ENCODE peak calls at places on chromosome 5, in eight cellular contexts. D is left ventricle myocardium inferior; E is left lung; L is IMR-90; C is CD8-positive, alpha-beta memory T cell; N is aorta; G is kidney; R is RWPE2. K is an unnamed sample.
A peak's percentile ranks its signal among the peaks of the same experiment; 100 is the strongest.

GRCh38 chr5:141359790-141360426 is at the start of gene PCDHGB2:
- DNase-seq in D (no peak), E (no peak), L (peak; percentile 64), C (peak; percentile 22), N (peak; percentile 58), G (no peak), R (no peak), K (peak; percentile 24)

GRCh38 chr5:172559004-172559932 is 81.8 kb upstream of the NEURL1B start:
- DNase-seq in D (peak; percentile 71), E (peak; percentile 57), L (peak; percentile 89), C (no peak), N (peak; percentile 74), G (peak; percentile 88), R (no peak), K (no peak)

GRCh38 chr5:157342822-157343402 is 77.0 kb downstream of the CYFIP2 start:
- DNase-seq in D (no peak), E (no peak), L (no peak), C (no peak), N (no peak), G (no peak), R (no peak), K (no peak)

GRCh38 chr5:44396312-44396711 is 7.1 kb upstream of the FGF10 start:
- DNase-seq in D (no peak), E (no peak), L (no peak), C (no peak), N (no peak), G (no peak), R (no peak), K (no peak)

GRCh38 chr5:107157811-107158210 is 512.9 kb downstream of the EFNA5 start:
- DNase-seq in D (no peak), E (no peak), L (no peak), C (no peak), N (no peak), G (no peak), R (no peak), K (no peak)

GRCh38 chr5:36644727-36645126 is 38.3 kb downstream of the SLC1A3 start:
- DNase-seq in D (no peak), E (no peak), L (no peak), C (no peak), N (no peak), G (no peak), R (no peak), K (no peak)

GRCh38 chr5:119752921-119753886 is 123.8 kb downstream of the FAM170A start:
- DNase-seq in D (no peak), E (no peak), L (no peak), C (no peak), N (no peak), G (peak; percentile 28), R (no peak), K (peak; percentile 27)

GRCh38 chr5:85972539-85972938 is 645.2 kb upstream of the COX7C start:
- DNase-seq in D (no peak), E (no peak), L (no peak), C (no peak), N (no peak), G (no peak), R (no peak), K (no peak)

GRCh38 chr5:150347003-150347402 is 10.5 kb upstream of the TCOF1 start:
- DNase-seq in D (no peak), E (no peak), L (no peak), C (no peak), N (no peak), G (no peak), R (no peak), K (no peak)

GRCh38 chr5:96149546-96149945 is 187.9 kb upstream of the ELL2 start:
- DNase-seq in D (no peak), E (no peak), L (peak; percentile 62), C (no peak), N (no peak), G (no peak), R (no peak), K (no peak)

GRCh38 chr5:142053434-142054253 is 40.8 kb upstream of the GNPDA1 start:
- DNase-seq in D (no peak), E (no peak), L (peak; percentile 43), C (no peak), N (no peak), G (no peak), R (no peak), K (no peak)

GRCh38 chr5:318341-318897 is 3.1 kb upstream of the AHRR start:
- DNase-seq in D (no peak), E (no peak), L (peak; percentile 46), C (no peak), N (no peak), G (no peak), R (peak; percentile 68), K (no peak)

GRCh38 chr5:150630459-150631325 is 9.8 kb upstream of the SYNPO start:
- DNase-seq in D (peak; percentile 85), E (no peak), L (no peak), C (no peak), N (no peak), G (no peak), R (no peak), K (no peak)

GRCh38 chr5:59069438-59070079 is 486.7 kb downstream of the RAB3C start:
- DNase-seq in D (no peak), E (no peak), L (peak; percentile 98), C (no peak), N (no peak), G (no peak), R (no peak), K (no peak)

GRCh38 chr5:62271870-62272269 is 34.1 kb upstream of the KIF2A start:
- DNase-seq in D (no peak), E (no peak), L (no peak), C (no peak), N (no peak), G (no peak), R (no peak), K (no peak)

GRCh38 chr5:55564716-55565115 is 30.0 kb upstream of the PLPP1 start:
- DNase-seq in D (no peak), E (no peak), L (no peak), C (no peak), N (no peak), G (no peak), R (no peak), K (no peak)

GRCh38 chr5:63401434-63402046 is 560.7 kb downstream of the HTR1A start:
- DNase-seq in D (peak; percentile 37), E (peak; percentile 35), L (peak; percentile 8), C (no peak), N (peak; percentile 79), G (no peak), R (no peak), K (peak; percentile 32)

GRCh38 chr5:126972062-126972895 is 58.1 kb downstream of the MARCHF3 start:
- DNase-seq in D (no peak), E (no peak), L (no peak), C (peak; percentile 32), N (no peak), G (no peak), R (no peak), K (peak; percentile 18)

GRCh38 chr5:115297043-115297442 is 589 bp upstream of the CCDC112 start:
- DNase-seq in D (no peak), E (no peak), L (no peak), C (no peak), N (no peak), G (no peak), R (no peak), K (no peak)

DNA sequence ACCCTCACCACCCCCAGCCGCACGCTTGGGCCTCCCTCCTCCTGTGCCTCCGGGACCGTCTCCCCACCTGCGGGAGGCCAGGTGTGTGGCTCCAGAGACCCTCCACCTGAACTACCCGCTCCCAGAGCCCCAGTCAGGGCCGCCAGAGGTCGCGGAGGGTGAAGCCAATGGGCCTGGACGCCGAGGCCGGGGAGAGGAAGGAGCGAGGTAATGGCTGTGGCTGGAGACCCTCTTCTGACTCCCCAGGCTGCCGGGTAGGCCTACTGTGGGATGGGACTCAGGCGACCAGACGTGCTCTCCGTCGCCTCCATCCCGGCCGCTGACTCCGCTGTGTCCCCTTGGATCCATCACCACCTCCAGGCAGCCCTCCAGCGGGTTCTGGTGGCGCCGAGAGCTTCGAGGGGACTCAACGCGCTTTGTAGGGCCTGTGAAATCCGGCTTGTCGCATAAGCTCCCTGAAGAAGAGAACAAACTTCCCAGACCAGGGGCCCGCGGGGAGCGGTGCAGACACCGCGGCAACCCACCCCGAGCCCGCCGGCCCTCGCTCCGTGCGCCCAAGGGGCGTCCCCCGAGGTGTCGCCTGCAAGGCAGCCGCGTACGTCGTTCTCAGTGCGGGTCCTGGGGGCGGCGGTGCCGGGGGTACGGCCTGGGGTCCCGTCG is 12.6 kb downstream of the IRX2 start:
- DNase-seq in D (no peak), E (no peak), L (no peak), C (no peak), N (no peak), G (peak; percentile 76), R (no peak), K (no peak)
- H3K4me3 ChIP-seq in D (peak overlapping the region; percentile 64), E (peak overlapping the region; percentile 35), L (no peak overlapping the region), C (no peak overlapping the region), N (no peak overlapping the region), G (peak overlapping the region; percentile 21), R (peak overlapping the region; percentile 64), K (no peak overlapping the region)

GRCh38 chr5:177361418-177362101 is 3.8 kb downstream of the RGS14 start:
- DNase-seq in D (no peak), E (no peak), L (no peak), C (peak; percentile 29), N (no peak), G (no peak), R (no peak), K (no peak)
- H3K4me3 ChIP-seq in D (no peak overlapping the region), E (peak overlapping the region; percentile 45), L (no peak overlapping the region), C (peak overlapping the region; percentile 47), N (no peak overlapping the region), G (no peak overlapping the region), R (no peak overlapping the region), K (no peak overlapping the region)

DNA sequence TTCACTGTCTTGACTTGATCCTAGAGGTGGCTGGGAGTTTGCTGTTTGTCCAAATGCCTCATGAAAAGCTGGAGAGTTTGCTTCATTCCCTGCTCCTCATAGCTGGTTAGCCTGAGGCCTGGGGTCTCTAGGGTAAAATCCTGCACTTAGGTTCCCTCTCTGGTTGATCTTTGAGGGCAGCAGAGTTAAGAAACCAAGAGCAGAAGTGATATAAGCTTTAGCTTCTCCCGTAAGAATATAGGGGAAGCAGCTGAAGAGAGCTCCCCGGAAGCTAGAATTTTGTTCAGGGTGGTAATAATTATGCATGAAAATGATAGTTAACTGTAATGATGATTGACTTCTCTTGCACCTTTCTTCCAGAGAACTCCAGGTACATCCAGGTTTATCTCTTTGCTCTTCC is 1.4 kb downstream of the FAM53C start:
- DNase-seq in D (no peak), E (no peak), L (no peak), C (no peak), N (no peak), G (no peak), R (no peak), K (no peak)
- H3K4me3 ChIP-seq in D (peak overlapping the region; percentile 93), E (peak overlapping the region; percentile 79), L (peak overlapping the region; percentile 65), C (peak overlapping the region; percentile 70), N (peak overlapping the region; percentile 83), G (peak overlapping the region; percentile 96), R (peak overlapping the region; percentile 52), K (no peak overlapping the region)

GRCh38 chr5:117473075-117473595 is 898.5 kb upstream of the SEMA6A start:
- DNase-seq in D (no peak), E (no peak), L (no peak), C (no peak), N (no peak), G (no peak), R (no peak), K (no peak)

DNA sequence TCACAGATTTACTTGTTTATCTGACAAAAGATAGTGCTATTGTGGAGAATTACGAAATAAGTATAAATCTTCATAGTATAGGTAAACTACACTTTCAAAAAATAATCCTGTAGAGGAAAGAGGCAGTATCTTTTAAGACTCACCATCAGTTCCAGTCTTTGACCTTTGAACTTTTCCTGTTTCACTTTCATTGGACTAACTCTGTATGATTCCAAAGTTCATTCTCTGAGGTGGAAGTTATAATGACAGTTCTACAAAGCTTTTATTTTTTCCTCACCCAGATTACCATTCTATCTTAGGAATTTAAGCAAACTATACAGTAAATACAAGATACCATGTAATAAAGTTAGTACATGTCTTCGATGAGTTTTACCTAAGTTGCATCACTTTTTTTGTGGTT is 901.3 kb upstream of the SEMA6A start:
- DNase-seq in D (no peak), E (no peak), L (no peak), C (no peak), N (no peak), G (no peak), R (no peak), K (no peak)
- H3K4me3 ChIP-seq in D (no peak overlapping the region), E (no peak overlapping the region), L (no peak overlapping the region), C (no peak overlapping the region), N (no peak overlapping the region), G (no peak overlapping the region), R (no peak overlapping the region), K (no peak overlapping the region)

K was measured in Jurkat, Clone E6-1.